ENCODE peak calls at places on chromosomes 11 and 22, in four cellular contexts. One of them, this sample, is unnamed.

GRCh38 chr11:66476841-66477251 is 3.4 kb upstream of the DPP3 start:
- DNase-seq in adrenal gland: no peak
- DNase-seq in lower lobe of right lung: no peak
- DNase-seq in HTR-8/SVneo: no peak
- DNase-seq in this sample: no peak

GRCh38 chr11:2142762-2143202 is 3.6 kb upstream of the IGF2 start:
- DNase-seq in adrenal gland: no peak
- DNase-seq in lower lobe of right lung: no peak
- DNase-seq in HTR-8/SVneo: no peak
- DNase-seq in this sample: no peak

GRCh38 chr11:66465371-66466224 is 1.1 kb upstream of the PELI3 start:
- DNase-seq in adrenal gland: no peak
- DNase-seq in lower lobe of right lung: no peak
- DNase-seq in HTR-8/SVneo: no peak
- DNase-seq in this sample: peak

GRCh38 chr11:37512156-37512780 is 914.2 kb upstream of the RAG2 start:
- DNase-seq in adrenal gland: no peak
- DNase-seq in lower lobe of right lung: no peak
- DNase-seq in HTR-8/SVneo: no peak
- DNase-seq in this sample: no peak

GRCh38 chr11:59224419-59224928 is 11.7 kb upstream of the MPEG1 start:
- DNase-seq in adrenal gland: peak
- DNase-seq in lower lobe of right lung: no peak
- DNase-seq in HTR-8/SVneo: no peak
- DNase-seq in this sample: no peak

GRCh38 chr11:77725433-77725832 is 87.8 kb upstream of the CLNS1A start:
- DNase-seq in adrenal gland: no peak
- DNase-seq in lower lobe of right lung: no peak
- DNase-seq in HTR-8/SVneo: no peak
- DNase-seq in this sample: peak

GRCh38 chr11:10109836-10110235 is 184.2 kb downstream of the SBF2 start:
- DNase-seq in adrenal gland: no peak
- DNase-seq in lower lobe of right lung: no peak
- DNase-seq in HTR-8/SVneo: no peak
- DNase-seq in this sample: no peak

GRCh38 chr11:75078233-75078632 is 18.4 kb downstream of the OR2AT4 start:
- DNase-seq in adrenal gland: no peak
- DNase-seq in lower lobe of right lung: no peak
- DNase-seq in HTR-8/SVneo: peak
- DNase-seq in this sample: no peak

GRCh38 chr11:2590131-2590950 is 109.5 kb downstream of the KCNQ1OT1 start:
- DNase-seq in adrenal gland: no peak
- DNase-seq in lower lobe of right lung: peak
- DNase-seq in HTR-8/SVneo: no peak
- DNase-seq in this sample: no peak

GRCh38 chr22:39560127-39560526 is 10.4 kb upstream of the CACNA1I start:
- DNase-seq in adrenal gland: peak
- DNase-seq in lower lobe of right lung: no peak
- DNase-seq in HTR-8/SVneo: no peak
- DNase-seq in this sample: no peak

GRCh38 chr11:93028959-93029536 is 59.6 kb downstream of the MTNR1B start:
- DNase-seq in adrenal gland: no peak
- DNase-seq in lower lobe of right lung: no peak
- DNase-seq in HTR-8/SVneo: no peak
- DNase-seq in this sample: no peak

GRCh38 chr11:24965780-24966179 is 468.9 kb downstream of the LUZP2 start:
- DNase-seq in adrenal gland: no peak
- DNase-seq in lower lobe of right lung: no peak
- DNase-seq in HTR-8/SVneo: no peak
- DNase-seq in this sample: no peak

GRCh38 chr11:81092517-81092916 is 1641.1 kb downstream of the FAM181B start:
- DNase-seq in adrenal gland: no peak
- DNase-seq in lower lobe of right lung: no peak
- DNase-seq in HTR-8/SVneo: no peak
- DNase-seq in this sample: no peak

GRCh38 chr22:49268924-49269323 is 558.7 kb downstream of the BRD1 start:
- DNase-seq in adrenal gland: no peak
- DNase-seq in lower lobe of right lung: no peak
- DNase-seq in HTR-8/SVneo: no peak
- DNase-seq in this sample: no peak

This sample was measured in OCI-LY7.